ENCODE peak calls at places on chromosomes 7 and 10, in six cellular contexts. L is fibroblast of lung, Z is Peyer's patch, C is SK-N-SH, A is lower lobe of right lung, U is IMR-90. B is an unnamed sample.

GRCh38 chr7:11786186-11786585 is 45.8 kb downstream of the THSD7A start:
- DNase-seq in L (peak; percentile 2), Z (no peak), C (no peak), A (no peak), U (no peak), B (no peak)

GRCh38 chr7:85737426-85737825 is 550.6 kb upstream of the SEMA3D start:
- DNase-seq in L (no peak), Z (no peak), C (no peak), A (no peak), U (no peak), B (no peak)

GRCh38 chr7:21364838-21365267 is 63.0 kb upstream of the SP4 start:
- DNase-seq in L (no peak), Z (no peak), C (no peak), A (no peak), U (no peak), B (no peak)

GRCh38 chr10:396535-397220 is 261.4 kb downstream of the ZMYND11 start:
- DNase-seq in L (no peak), Z (no peak), C (no peak), A (no peak), U (no peak), B (no peak)

GRCh38 chr7:122544463-122544862 is 154.5 kb downstream of the RNF133 start:
- DNase-seq in L (no peak), Z (no peak), C (no peak), A (no peak), U (no peak), B (no peak)

GRCh38 chr10:8768854-8769253 is 714.4 kb downstream of the GATA3 start:
- DNase-seq in L (no peak), Z (no peak), C (no peak), A (no peak), U (no peak), B (no peak)

GRCh38 chr10:14304029-14304428 is 26.7 kb downstream of the FRMD4A start:
- DNase-seq in L (no peak), Z (no peak), C (no peak), A (no peak), U (no peak), B (no peak)

GRCh38 chr10:28331821-28332220 is 29.0 kb upstream of the MPP7 start:
- DNase-seq in L (peak; percentile 93), Z (no peak), C (no peak), A (no peak), U (peak; percentile 97), B (no peak)

DNA sequence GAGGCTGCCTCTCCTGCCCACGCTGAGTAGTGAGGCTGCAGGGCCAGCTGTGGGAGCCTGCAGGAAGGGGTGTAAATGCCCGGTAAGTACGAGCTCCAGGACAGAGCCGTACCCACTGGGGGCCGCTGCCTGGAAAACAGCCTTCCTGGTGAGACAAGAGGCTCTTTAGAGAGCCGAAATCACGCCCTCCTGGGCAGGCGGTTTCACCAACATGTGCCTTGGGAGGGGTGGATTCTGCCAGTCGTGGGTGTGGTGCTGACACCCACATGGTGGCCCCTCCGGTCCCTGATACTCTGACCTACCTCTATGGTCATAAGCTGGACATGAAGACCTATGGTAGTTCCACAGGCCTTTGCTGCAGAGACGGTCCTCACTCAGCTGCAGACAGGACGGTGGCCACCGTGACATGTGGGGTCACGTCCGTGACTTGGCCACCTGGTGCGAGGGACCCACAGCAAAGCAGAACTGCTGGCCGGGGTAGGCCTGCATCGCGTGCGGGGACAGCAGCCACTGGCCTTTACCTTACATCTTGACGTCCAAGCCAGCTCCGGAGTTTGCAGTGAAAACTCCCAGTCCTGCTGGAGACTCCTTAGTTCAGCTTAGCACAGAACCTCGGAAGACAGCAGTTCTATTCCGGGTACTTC is 46.9 kb downstream of the PITRM1 start:
- DNase-seq in L (no peak), Z (no peak), C (no peak), A (no peak), U (no peak), B (peak; percentile 45)
- H3K4me1 ChIP-seq in L (peaks cover 4% of the 10 kb centered on the region), Z (no peaks in the 10 kb centered on the region), C (no peaks in the 10 kb centered on the region), A (peaks cover 12% of the 10 kb centered on the region), U (no peaks in the 10 kb centered on the region), B (peaks cover 4% of the 10 kb centered on the region)

GRCh38 chr7:94700926-94701554 is 45.1 kb upstream of the SGCE start:
- DNase-seq in L (peak; percentile 47), Z (no peak), C (no peak), A (no peak), U (peak; percentile 19), B (no peak)

GRCh38 chr7:94696981-94697670 is 41.2 kb upstream of the SGCE start:
- DNase-seq in L (peak; percentile 98), Z (no peak), C (no peak), A (no peak), U (peak; percentile 97), B (peak; percentile 52)

GRCh38 chr7:94697671-94697994 is 41.7 kb upstream of the SGCE start:
- DNase-seq in L (no peak), Z (no peak), C (no peak), A (no peak), U (no peak), B (no peak)

GRCh38 chr7:94698275-94698674 is 42.3 kb upstream of the SGCE start:
- DNase-seq in L (peak; percentile 90), Z (no peak), C (no peak), A (no peak), U (peak; percentile 84), B (no peak)

GRCh38 chr7:94701555-94701973 is 45.6 kb upstream of the SGCE start:
- DNase-seq in L (peak; percentile 19), Z (no peak), C (no peak), A (no peak), U (peak; percentile 52), B (no peak)
- H3K4me3 ChIP-seq in L (no peak overlapping the region), Z (no peak overlapping the region), C (no peak overlapping the region), A (no peak overlapping the region), U (no peak overlapping the region), B (no peak overlapping the region)

GRCh38 chr7:155811560-155811894 is 736 bp downstream of the SHH start:
- DNase-seq in L (no peak), Z (no peak), C (no peak), A (peak; percentile 48), U (no peak), B (no peak)
- H3K27ac ChIP-seq in L (no peak overlapping the region), Z (no peak overlapping the region), C (no peak overlapping the region), A (no peak overlapping the region), U (no peak overlapping the region), B (no peak overlapping the region)

GRCh38 chr7:148711191-148712102 is 12.7 kb downstream of the CUL1 start:
- DNase-seq in L (no peak), Z (no peak), C (no peak), A (no peak), U (no peak), B (no peak)
- H3K4me1 ChIP-seq in L (no peaks in the 10 kb centered on the region), Z (no peaks in the 10 kb centered on the region), C (peaks cover 27% of the 10 kb centered on the region), A (peaks cover 71% of the 10 kb centered on the region), U (peaks cover 6% of the 10 kb centered on the region), B (peaks cover 15% of the 10 kb centered on the region)

DNA sequence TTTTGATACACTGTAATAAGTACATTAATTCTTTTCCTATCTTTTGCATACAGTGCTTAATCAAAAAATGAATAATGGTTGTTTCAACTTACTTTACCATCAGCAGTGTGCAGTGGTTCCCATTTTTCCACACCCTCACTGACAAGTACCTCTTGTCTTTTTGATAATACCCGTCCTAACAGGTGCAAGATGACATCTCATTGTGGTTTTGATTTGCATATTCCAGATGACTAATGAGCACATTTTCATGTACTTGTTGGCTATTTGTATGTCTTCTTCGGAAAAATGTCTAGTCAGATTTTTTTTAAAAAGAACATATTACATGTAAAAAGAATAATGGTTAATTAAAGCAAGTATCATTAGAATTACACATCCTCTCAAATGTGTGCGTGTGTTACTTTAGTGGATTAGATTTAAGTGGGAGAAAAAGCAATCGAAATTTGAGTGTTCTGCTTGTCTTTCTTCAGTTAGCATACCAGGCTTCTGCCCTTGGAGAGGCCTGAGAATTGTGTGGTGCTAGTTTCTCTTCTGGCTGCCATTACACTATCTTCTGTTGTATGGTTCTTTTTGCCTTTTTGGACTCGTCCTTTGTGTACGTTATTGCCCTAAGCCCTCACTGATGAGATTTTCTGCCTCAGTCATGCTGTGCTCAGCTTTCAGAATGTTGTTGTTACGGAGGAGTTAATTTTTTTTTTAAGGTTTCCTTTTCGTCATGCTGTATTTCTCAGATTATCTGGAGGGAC is 291.2 kb downstream of the AUTS2 start:
- DNase-seq in L (no peak), Z (no peak), C (no peak), A (no peak), U (no peak), B (no peak)
- H3K4me3 ChIP-seq in L (no peak overlapping the region), Z (no peak overlapping the region), C (no peak overlapping the region), A (no peak overlapping the region), U (no peak overlapping the region), B (no peak overlapping the region)

B was measured in right cardiac atrium.